ENCODE peak calls at places on chromosomes 3 and 15, in seven cellular contexts. O, Y, H, D, C, R and W are unnamed samples.

GRCh38 chr3:49804141-49805041 is 1.3 kb downstream of the INKA1 start:
- DNase-seq in O (no peak), Y (no peak), H (no peak), D (no peak), C (no peak), R (no peak), W (no peak)

GRCh38 chr3:149647812-149648211 is 10.0 kb downstream of the WWTR1 start:
- DNase-seq in O (no peak), Y (no peak), H (no peak), D (no peak), C (no peak), R (no peak), W (no peak)

GRCh38 chr3:9087831-9088413 is 124.7 kb upstream of the RAD18 start:
- DNase-seq in O (peak; percentile 40), Y (no peak), H (no peak), D (no peak), C (no peak), R (no peak), W (no peak)

GRCh38 chr3:138935864-138936762 is 10.8 kb downstream of the FOXL2 start:
- DNase-seq in O (peak; percentile 39), Y (peak; percentile 47), H (no peak), D (peak; percentile 91), C (peak; percentile 79), R (peak; percentile 63), W (peak; percentile 83)

GRCh38 chr3:30549600-30549999 is 56.8 kb upstream of the TGFBR2 start:
- DNase-seq in O (no peak), Y (no peak), H (no peak), D (no peak), C (no peak), R (no peak), W (no peak)

GRCh38 chr3:158735296-158736033 is 3.2 kb upstream of the RARRES1 start:
- DNase-seq in O (no peak), Y (no peak), H (no peak), D (no peak), C (no peak), R (no peak), W (no peak)

GRCh38 chr3:120661106-120661962 is 20.7 kb downstream of the HGD start:
- DNase-seq in O (no peak), Y (no peak), H (peak; percentile 96), D (no peak), C (no peak), R (no peak), W (no peak)

GRCh38 chr15:87207945-87208580 is 1048.5 kb downstream of the NTRK3 start:
- DNase-seq in O (no peak), Y (no peak), H (no peak), D (no peak), C (no peak), R (no peak), W (peak; percentile 10)

GRCh38 chr3:196292281-196292923 is 4.9 kb upstream of the PCYT1A start:
- DNase-seq in O (no peak), Y (no peak), H (no peak), D (no peak), C (no peak), R (peak; percentile 57), W (no peak)

GRCh38 chr3:146326875-146327543 is 76.1 kb upstream of the PLSCR4 start:
- DNase-seq in O (peak; percentile 15), Y (no peak), H (peak; percentile 3), D (no peak), C (peak; percentile 7), R (no peak), W (peak; percentile 25)

DNA sequence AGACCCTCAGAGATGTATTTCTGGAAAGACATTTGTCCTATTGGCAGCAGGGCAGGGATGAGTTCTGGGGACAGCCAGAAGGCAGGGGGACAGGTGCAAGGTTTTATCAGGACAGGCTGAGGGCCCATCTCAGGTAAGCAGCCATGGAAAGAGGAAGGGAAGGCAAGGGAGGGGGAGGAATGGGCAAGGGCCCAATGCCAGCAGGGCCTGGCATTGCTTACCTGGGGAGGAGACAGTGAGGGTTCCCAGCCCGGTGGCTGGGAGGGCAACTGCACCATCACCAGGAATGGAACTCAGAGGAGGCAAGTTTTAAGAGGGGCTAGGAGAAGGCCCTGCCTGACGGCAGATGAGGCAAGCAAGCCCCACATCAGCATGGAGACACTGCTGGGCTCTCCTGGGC is 3.1 kb downstream of the ARPIN start:
- DNase-seq in O (no peak), Y (no peak), H (no peak), D (no peak), C (no peak), R (no peak), W (no peak)
- TF ChIP-seq CTCF in O (no peak), Y (no peak), H (no peak), D (no peak), C (no peak), R (no peak), W (no peak)

DNA sequence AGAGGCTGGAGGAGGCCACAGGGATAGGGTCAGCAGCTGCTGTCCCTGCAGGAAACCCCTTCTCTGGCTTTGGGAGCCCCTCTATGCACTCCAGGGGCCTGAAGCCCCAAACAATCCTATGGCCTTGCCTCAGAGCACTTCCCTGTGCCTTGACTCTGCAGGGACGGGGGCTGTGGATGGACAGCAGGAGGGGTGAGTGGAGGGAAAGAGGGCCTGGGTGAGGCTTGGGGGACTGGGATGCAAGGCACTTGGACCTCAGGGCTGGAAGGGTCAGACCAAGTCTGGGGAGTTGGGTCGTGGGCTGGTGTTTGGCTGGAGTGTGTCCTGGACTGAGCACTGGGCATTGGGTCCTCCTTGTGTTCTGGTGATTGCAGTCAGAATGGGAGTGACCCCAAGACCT is 769.8 kb downstream of the EPHA3 start:
- DNase-seq in O (no peak), Y (no peak), H (no peak), D (no peak), C (no peak), R (no peak), W (no peak)
- TF ChIP-seq CTCF in O (no peak), Y (no peak), H (no peak), D (no peak), C (no peak), R (no peak), W (no peak)

DNA sequence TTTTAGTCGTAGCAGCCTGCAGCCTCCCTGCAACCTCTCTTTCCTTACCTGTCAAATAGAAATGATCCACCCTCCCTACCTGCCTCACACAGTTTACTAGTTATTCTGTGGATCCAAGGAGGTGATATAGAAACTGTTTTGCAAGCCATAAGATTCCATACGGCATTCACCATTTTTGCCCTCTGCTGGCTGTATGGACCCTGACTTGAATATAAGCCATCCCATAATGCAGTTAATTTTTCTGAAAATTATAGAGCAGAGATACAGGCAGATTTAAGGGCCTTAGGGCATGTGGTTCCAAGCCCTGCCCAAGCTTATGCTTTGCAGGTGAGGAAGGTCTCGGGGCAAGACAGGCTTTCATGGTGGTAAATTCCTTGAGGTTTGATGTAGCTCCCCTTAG is 63.7 kb downstream of the CPN2 start:
- DNase-seq in O (no peak), Y (no peak), H (no peak), D (no peak), C (no peak), R (no peak), W (no peak)
- TF ChIP-seq CTCF in O (no peak), Y (no peak), H (no peak), D (no peak), C (no peak), R (no peak), W (no peak)

DNA sequence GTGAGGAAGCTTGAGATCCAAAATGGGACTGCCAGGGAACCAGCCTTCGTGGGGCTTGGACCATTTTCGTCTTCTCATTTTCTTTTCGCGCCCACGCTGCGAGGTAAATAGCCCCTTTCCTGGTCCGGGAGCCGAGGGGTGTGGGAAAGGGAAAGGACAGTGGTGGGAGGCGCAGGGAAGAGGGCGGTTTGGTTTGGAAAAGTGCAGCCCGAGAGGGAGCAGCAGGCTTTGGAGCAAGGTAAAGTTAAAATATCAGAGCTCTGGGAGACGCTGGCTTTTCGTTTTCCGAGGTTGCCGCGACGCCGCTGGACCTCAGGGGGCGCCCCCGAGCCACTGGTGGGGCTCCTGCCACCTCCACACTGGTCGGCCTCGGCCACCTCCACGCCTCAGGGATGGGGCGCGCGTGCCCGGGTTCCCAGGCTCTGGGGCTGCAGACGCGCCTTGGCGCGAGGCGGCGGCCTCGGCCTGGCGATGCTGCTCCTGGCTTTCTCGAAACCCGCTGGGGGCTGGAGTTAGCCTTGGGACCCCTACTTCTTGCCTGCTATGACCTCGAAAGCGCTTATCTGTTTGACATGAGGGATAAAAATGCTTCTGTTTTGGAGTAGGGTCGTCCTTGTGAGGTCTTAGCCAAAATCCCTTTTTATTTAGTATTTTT is 3.2 kb downstream of the PTPRG start:
- DNase-seq in O (peak; percentile 74), Y (peak; percentile 61), H (no peak), D (peak; percentile 93), C (peak; percentile 33), R (peak; percentile 56), W (peak; percentile 93)
- TF ChIP-seq CTCF in O (peak; percentile 77), Y (peak; percentile 41), H (no peak), D (peak; percentile 86), C (peak; percentile 32), R (peak; percentile 45), W (peak; percentile 84)

DNA sequence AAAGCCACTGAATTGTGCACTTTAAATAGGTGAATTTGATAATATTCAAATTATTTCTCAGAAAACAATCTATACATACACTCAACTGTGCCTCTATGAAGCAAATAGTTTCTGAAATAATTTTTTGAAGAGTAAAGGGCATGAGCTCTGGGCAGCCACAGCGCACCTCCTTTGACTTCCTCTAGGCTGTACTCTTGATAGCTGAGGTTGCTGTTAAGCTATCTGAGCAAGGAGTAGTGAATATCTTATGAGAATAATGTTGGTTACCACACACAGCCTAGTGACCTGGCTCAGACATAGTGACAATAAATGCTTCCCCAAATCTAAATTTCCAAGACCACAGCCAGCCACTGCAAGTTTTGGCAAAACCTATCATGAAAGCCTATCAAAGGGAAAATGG is 11.6 kb upstream of the SEC61A1 start:
- DNase-seq in O (no peak), Y (no peak), H (no peak), D (no peak), C (no peak), R (no peak), W (no peak)
- TF ChIP-seq CTCF in O (no peak), Y (no peak), H (no peak), D (no peak), C (no peak), R (no peak), W (no peak)

GRCh38 chr3:87895983-87896382 is 162.8 kb downstream of the CGGBP1 start:
- DNase-seq in O (no peak), Y (no peak), H (no peak), D (no peak), C (no peak), R (no peak), W (no peak)

GRCh38 chr3:87901141-87901540 is 157.7 kb downstream of the CGGBP1 start:
- DNase-seq in O (no peak), Y (no peak), H (no peak), D (no peak), C (no peak), R (no peak), W (no peak)

GRCh38 chr3:87898971-87899370 is 159.8 kb downstream of the CGGBP1 start:
- DNase-seq in O (no peak), Y (no peak), H (no peak), D (no peak), C (no peak), R (no peak), W (no peak)

GRCh38 chr3:87900061-87900460 is 158.7 kb downstream of the CGGBP1 start:
- DNase-seq in O (no peak), Y (no peak), H (no peak), D (no peak), C (no peak), R (no peak), W (no peak)
- TF ChIP-seq CTCF in O (no peak), Y (no peak), H (peak; percentile 28), D (peak; percentile 33), C (peak; percentile 39), R (peak; percentile 14), W (no peak)

GRCh38 chr3:81339040-81339845 is 422.2 kb downstream of the GBE1 start:
- DNase-seq in O (no peak), Y (no peak), H (peak; percentile 26), D (no peak), C (no peak), R (no peak), W (no peak)
- TF ChIP-seq CTCF in O (peak; percentile 48), Y (no peak), H (peak; percentile 63), D (peak; percentile 62), C (peak; percentile 22), R (peak; percentile 50), W (peak; percentile 38)